ENCODE peak calls at places on chromosome 1, in four cellular contexts. One of them, this sample, is unnamed.

GRCh38 chr1:171739646-171740045 is 2.2 kb downstream of the VAMP4 start:
- DNase-seq in stimulated activated CD4-positive, alpha-beta T cell treated with anti-CD3 and anti-CD28 coated beads, Interleukin-2, amount 100 ng/mL, for 4 hours: no peak
- DNase-seq in stimulated activated naive B cell treated with anti-CD40 and anti-IgM and Interleukin-4, amounts not matched to agents 10 μg/mL and 1 μg/mL and 100 μg/mL, for 72 hours: no peak
- DNase-seq in heart right ventricle: no peak
- DNase-seq in this sample: no peak

GRCh38 chr1:204340137-204340536 is 19.6 kb downstream of the PLEKHA6 start:
- DNase-seq in stimulated activated CD4-positive, alpha-beta T cell treated with anti-CD3 and anti-CD28 coated beads, Interleukin-2, amount 100 ng/mL, for 4 hours: no peak
- DNase-seq in stimulated activated naive B cell treated with anti-CD40 and anti-IgM and Interleukin-4, amounts not matched to agents 10 μg/mL and 1 μg/mL and 100 μg/mL, for 72 hours: no peak
- DNase-seq in heart right ventricle: no peak
- DNase-seq in this sample: no peak

GRCh38 chr1:26145041-26145959 is 13.6 kb upstream of the FAM110D start:
- DNase-seq in stimulated activated CD4-positive, alpha-beta T cell treated with anti-CD3 and anti-CD28 coated beads, Interleukin-2, amount 100 ng/mL, for 4 hours: peak; percentile 59
- DNase-seq in stimulated activated naive B cell treated with anti-CD40 and anti-IgM and Interleukin-4, amounts not matched to agents 10 μg/mL and 1 μg/mL and 100 μg/mL, for 72 hours: peak; percentile 47
- DNase-seq in heart right ventricle: peak; percentile 60
- DNase-seq in this sample: peak; percentile 81

GRCh38 chr1:117585086-117585485 is 20.8 kb upstream of the TENT5C start:
- DNase-seq in stimulated activated CD4-positive, alpha-beta T cell treated with anti-CD3 and anti-CD28 coated beads, Interleukin-2, amount 100 ng/mL, for 4 hours: no peak
- DNase-seq in stimulated activated naive B cell treated with anti-CD40 and anti-IgM and Interleukin-4, amounts not matched to agents 10 μg/mL and 1 μg/mL and 100 μg/mL, for 72 hours: no peak
- DNase-seq in heart right ventricle: no peak
- DNase-seq in this sample: no peak

GRCh38 chr1:227916655-227917054 is 31.1 kb downstream of the WNT9A start:
- DNase-seq in stimulated activated CD4-positive, alpha-beta T cell treated with anti-CD3 and anti-CD28 coated beads, Interleukin-2, amount 100 ng/mL, for 4 hours: no peak
- DNase-seq in stimulated activated naive B cell treated with anti-CD40 and anti-IgM and Interleukin-4, amounts not matched to agents 10 μg/mL and 1 μg/mL and 100 μg/mL, for 72 hours: no peak
- DNase-seq in heart right ventricle: no peak
- DNase-seq in this sample: no peak

GRCh38 chr1:160429702-160430535 is 29.6 kb downstream of the VANGL2 start:
- DNase-seq in stimulated activated CD4-positive, alpha-beta T cell treated with anti-CD3 and anti-CD28 coated beads, Interleukin-2, amount 100 ng/mL, for 4 hours: no peak
- DNase-seq in stimulated activated naive B cell treated with anti-CD40 and anti-IgM and Interleukin-4, amounts not matched to agents 10 μg/mL and 1 μg/mL and 100 μg/mL, for 72 hours: no peak
- DNase-seq in heart right ventricle: no peak
- DNase-seq in this sample: no peak

GRCh38 chr1:101820080-101820479 is 176.6 kb downstream of the OLFM3 start:
- DNase-seq in stimulated activated CD4-positive, alpha-beta T cell treated with anti-CD3 and anti-CD28 coated beads, Interleukin-2, amount 100 ng/mL, for 4 hours: no peak
- DNase-seq in stimulated activated naive B cell treated with anti-CD40 and anti-IgM and Interleukin-4, amounts not matched to agents 10 μg/mL and 1 μg/mL and 100 μg/mL, for 72 hours: no peak
- DNase-seq in heart right ventricle: no peak
- DNase-seq in this sample: no peak

GRCh38 chr1:43979528-43980254 is 681 bp downstream of the B4GALT2 start:
- DNase-seq in stimulated activated CD4-positive, alpha-beta T cell treated with anti-CD3 and anti-CD28 coated beads, Interleukin-2, amount 100 ng/mL, for 4 hours: no peak
- DNase-seq in stimulated activated naive B cell treated with anti-CD40 and anti-IgM and Interleukin-4, amounts not matched to agents 10 μg/mL and 1 μg/mL and 100 μg/mL, for 72 hours: no peak
- DNase-seq in heart right ventricle: peak; percentile 48
- DNase-seq in this sample: peak; percentile 68

GRCh38 chr1:53087332-53088285 is 25.6 kb downstream of the PODN start:
- DNase-seq in stimulated activated CD4-positive, alpha-beta T cell treated with anti-CD3 and anti-CD28 coated beads, Interleukin-2, amount 100 ng/mL, for 4 hours: no peak
- DNase-seq in stimulated activated naive B cell treated with anti-CD40 and anti-IgM and Interleukin-4, amounts not matched to agents 10 μg/mL and 1 μg/mL and 100 μg/mL, for 72 hours: no peak
- DNase-seq in heart right ventricle: no peak
- DNase-seq in this sample: no peak

GRCh38 chr1:226653311-226653921 is 85.7 kb downstream of the ITPKB start:
- DNase-seq in stimulated activated CD4-positive, alpha-beta T cell treated with anti-CD3 and anti-CD28 coated beads, Interleukin-2, amount 100 ng/mL, for 4 hours: no peak
- DNase-seq in stimulated activated naive B cell treated with anti-CD40 and anti-IgM and Interleukin-4, amounts not matched to agents 10 μg/mL and 1 μg/mL and 100 μg/mL, for 72 hours: peak; percentile 36
- DNase-seq in heart right ventricle: no peak
- DNase-seq in this sample: no peak

GRCh38 chr1:100479620-100480338 is 58.2 kb upstream of the GPR88 start:
- DNase-seq in stimulated activated CD4-positive, alpha-beta T cell treated with anti-CD3 and anti-CD28 coated beads, Interleukin-2, amount 100 ng/mL, for 4 hours: no peak
- DNase-seq in stimulated activated naive B cell treated with anti-CD40 and anti-IgM and Interleukin-4, amounts not matched to agents 10 μg/mL and 1 μg/mL and 100 μg/mL, for 72 hours: no peak
- DNase-seq in heart right ventricle: no peak
- DNase-seq in this sample: no peak

GRCh38 chr1:25549273-25550154 is 6.1 kb downstream of the LDLRAP1 start:
- DNase-seq in stimulated activated CD4-positive, alpha-beta T cell treated with anti-CD3 and anti-CD28 coated beads, Interleukin-2, amount 100 ng/mL, for 4 hours: peak; percentile 69
- DNase-seq in stimulated activated naive B cell treated with anti-CD40 and anti-IgM and Interleukin-4, amounts not matched to agents 10 μg/mL and 1 μg/mL and 100 μg/mL, for 72 hours: peak; percentile 75
- DNase-seq in heart right ventricle: peak; percentile 56
- DNase-seq in this sample: peak; percentile 76

GRCh38 chr1:240705584-240705983 is 93.6 kb upstream of the GREM2 start:
- DNase-seq in stimulated activated CD4-positive, alpha-beta T cell treated with anti-CD3 and anti-CD28 coated beads, Interleukin-2, amount 100 ng/mL, for 4 hours: no peak
- DNase-seq in stimulated activated naive B cell treated with anti-CD40 and anti-IgM and Interleukin-4, amounts not matched to agents 10 μg/mL and 1 μg/mL and 100 μg/mL, for 72 hours: no peak
- DNase-seq in heart right ventricle: no peak
- DNase-seq in this sample: no peak

GRCh38 chr1:63723618-63724017 is 50.2 kb upstream of the ROR1 start:
- DNase-seq in stimulated activated CD4-positive, alpha-beta T cell treated with anti-CD3 and anti-CD28 coated beads, Interleukin-2, amount 100 ng/mL, for 4 hours: no peak
- DNase-seq in stimulated activated naive B cell treated with anti-CD40 and anti-IgM and Interleukin-4, amounts not matched to agents 10 μg/mL and 1 μg/mL and 100 μg/mL, for 72 hours: no peak
- DNase-seq in heart right ventricle: no peak
- DNase-seq in this sample: no peak

GRCh38 chr1:164602480-164603093 is 43.6 kb downstream of the PBX1 start:
- DNase-seq in stimulated activated CD4-positive, alpha-beta T cell treated with anti-CD3 and anti-CD28 coated beads, Interleukin-2, amount 100 ng/mL, for 4 hours: no peak
- DNase-seq in stimulated activated naive B cell treated with anti-CD40 and anti-IgM and Interleukin-4, amounts not matched to agents 10 μg/mL and 1 μg/mL and 100 μg/mL, for 72 hours: no peak
- DNase-seq in heart right ventricle: peak; percentile 57
- DNase-seq in this sample: no peak

GRCh38 chr1:186152945-186153309 is 222.1 kb downstream of the TPR start:
- DNase-seq in stimulated activated CD4-positive, alpha-beta T cell treated with anti-CD3 and anti-CD28 coated beads, Interleukin-2, amount 100 ng/mL, for 4 hours: no peak
- DNase-seq in stimulated activated naive B cell treated with anti-CD40 and anti-IgM and Interleukin-4, amounts not matched to agents 10 μg/mL and 1 μg/mL and 100 μg/mL, for 72 hours: no peak
- DNase-seq in heart right ventricle: no peak
- DNase-seq in this sample: no peak

GRCh38 chr1:6136516-6137220 is 43.5 kb downstream of the CHD5 start:
- DNase-seq in stimulated activated CD4-positive, alpha-beta T cell treated with anti-CD3 and anti-CD28 coated beads, Interleukin-2, amount 100 ng/mL, for 4 hours: no peak
- DNase-seq in stimulated activated naive B cell treated with anti-CD40 and anti-IgM and Interleukin-4, amounts not matched to agents 10 μg/mL and 1 μg/mL and 100 μg/mL, for 72 hours: no peak
- DNase-seq in heart right ventricle: peak; percentile 0
- DNase-seq in this sample: peak; percentile 46

GRCh38 chr1:23430803-23431202 is 6.3 kb upstream of the TCEA3 start:
- DNase-seq in stimulated activated CD4-positive, alpha-beta T cell treated with anti-CD3 and anti-CD28 coated beads, Interleukin-2, amount 100 ng/mL, for 4 hours: no peak
- DNase-seq in stimulated activated naive B cell treated with anti-CD40 and anti-IgM and Interleukin-4, amounts not matched to agents 10 μg/mL and 1 μg/mL and 100 μg/mL, for 72 hours: no peak
- DNase-seq in heart right ventricle: no peak
- DNase-seq in this sample: no peak

GRCh38 chr1:168465942-168466702 is 77.7 kb downstream of the XCL2 start:
- DNase-seq in stimulated activated CD4-positive, alpha-beta T cell treated with anti-CD3 and anti-CD28 coated beads, Interleukin-2, amount 100 ng/mL, for 4 hours: peak; percentile 56
- DNase-seq in stimulated activated naive B cell treated with anti-CD40 and anti-IgM and Interleukin-4, amounts not matched to agents 10 μg/mL and 1 μg/mL and 100 μg/mL, for 72 hours: peak; percentile 4
- DNase-seq in heart right ventricle: no peak
- DNase-seq in this sample: no peak

GRCh38 chr1:179925906-179926305 is 28.7 kb upstream of the CEP350 start:
- DNase-seq in stimulated activated CD4-positive, alpha-beta T cell treated with anti-CD3 and anti-CD28 coated beads, Interleukin-2, amount 100 ng/mL, for 4 hours: no peak
- DNase-seq in stimulated activated naive B cell treated with anti-CD40 and anti-IgM and Interleukin-4, amounts not matched to agents 10 μg/mL and 1 μg/mL and 100 μg/mL, for 72 hours: no peak
- DNase-seq in heart right ventricle: no peak
- DNase-seq in this sample: no peak

GRCh38 chr1:64043328-64043727 is 160.1 kb upstream of the UBE2U start:
- DNase-seq in stimulated activated CD4-positive, alpha-beta T cell treated with anti-CD3 and anti-CD28 coated beads, Interleukin-2, amount 100 ng/mL, for 4 hours: no peak
- DNase-seq in stimulated activated naive B cell treated with anti-CD40 and anti-IgM and Interleukin-4, amounts not matched to agents 10 μg/mL and 1 μg/mL and 100 μg/mL, for 72 hours: no peak
- DNase-seq in heart right ventricle: no peak
- DNase-seq in this sample: no peak

GRCh38 chr1:43786201-43786958 is 79.0 kb downstream of the ST3GAL3 start:
- DNase-seq in stimulated activated CD4-positive, alpha-beta T cell treated with anti-CD3 and anti-CD28 coated beads, Interleukin-2, amount 100 ng/mL, for 4 hours: no peak
- DNase-seq in stimulated activated naive B cell treated with anti-CD40 and anti-IgM and Interleukin-4, amounts not matched to agents 10 μg/mL and 1 μg/mL and 100 μg/mL, for 72 hours: no peak
- DNase-seq in heart right ventricle: no peak
- DNase-seq in this sample: no peak

This sample was measured in left lung.